ENCODE peak calls at places on chromosomes 12 and 14, in seven cellular contexts. C is neural progenitor cell, P is GM23338, A is PC-9, Q is MM.1S, H is A673, O is DND-41. L is an unnamed sample.

GRCh38 chr12:113232787-113233585 is 11.7 kb downstream of the TPCN1 start:
- DNase-seq in C (peak), P (peak), A (no peak), Q (no peak), H (peak), O (no peak), L (no peak)

GRCh38 chr12:39354955-39355354 is 88.0 kb downstream of the KIF21A start:
- DNase-seq in C (no peak), P (no peak), A (no peak), Q (no peak), H (no peak), O (no peak), L (no peak)

GRCh38 chr14:62645649-62646048 is 399.6 kb downstream of the KCNH5 start:
- DNase-seq in C (no peak), P (no peak), A (no peak), Q (no peak), H (peak), O (no peak), L (peak)

GRCh38 chr14:97408937-97409860 is 612.0 kb downstream of the VRK1 start:
- DNase-seq in C (no peak), P (no peak), A (no peak), Q (peak), H (peak), O (peak), L (no peak)

GRCh38 chr14:91374897-91375747 is 42.5 kb downstream of the CCDC88C start:
- DNase-seq in C (peak), P (peak), A (no peak), Q (peak), H (no peak), O (peak), L (no peak)

GRCh38 chr12:132986885-132987225 is 688 bp downstream of the ZNF26 start:
- DNase-seq in C (peak), P (peak), A (no peak), Q (no peak), H (peak), O (no peak), L (no peak)

GRCh38 chr14:32779845-32780244 is 158.8 kb upstream of the NPAS3 start:
- DNase-seq in C (no peak), P (no peak), A (no peak), Q (no peak), H (no peak), O (no peak), L (no peak)

GRCh38 chr12:48956279-48957140 is 777 bp downstream of the ARF3 start:
- DNase-seq in C (peak), P (peak), A (peak), Q (no peak), H (peak), O (peak), L (peak)

GRCh38 chr14:24075485-24076301 is 4.3 kb downstream of the CPNE6 start:
- DNase-seq in C (no peak), P (no peak), A (no peak), Q (no peak), H (no peak), O (no peak), L (no peak)

GRCh38 chr14:88597038-88597437 is 34.2 kb downstream of the ZC3H14 start:
- DNase-seq in C (no peak), P (no peak), A (no peak), Q (no peak), H (no peak), O (no peak), L (no peak)

GRCh38 chr12:7131502-7131866 is 1.3 kb downstream of the CLSTN3 start:
- DNase-seq in C (peak), P (peak), A (peak), Q (no peak), H (no peak), O (peak), L (no peak)

GRCh38 chr12:4153343-4153892 is 120.1 kb upstream of the CCND2 start:
- DNase-seq in C (no peak), P (no peak), A (no peak), Q (peak), H (no peak), O (peak), L (no peak)

GRCh38 chr12:31890295-31891285 is 68.6 kb upstream of the RESF1 start:
- DNase-seq in C (no peak), P (no peak), A (no peak), Q (peak), H (no peak), O (peak), L (no peak)

GRCh38 chr12:117076410-117077372 is 22.5 kb downstream of the TESC start:
- DNase-seq in C (no peak), P (no peak), A (no peak), Q (no peak), H (peak), O (peak), L (no peak)

DNA sequence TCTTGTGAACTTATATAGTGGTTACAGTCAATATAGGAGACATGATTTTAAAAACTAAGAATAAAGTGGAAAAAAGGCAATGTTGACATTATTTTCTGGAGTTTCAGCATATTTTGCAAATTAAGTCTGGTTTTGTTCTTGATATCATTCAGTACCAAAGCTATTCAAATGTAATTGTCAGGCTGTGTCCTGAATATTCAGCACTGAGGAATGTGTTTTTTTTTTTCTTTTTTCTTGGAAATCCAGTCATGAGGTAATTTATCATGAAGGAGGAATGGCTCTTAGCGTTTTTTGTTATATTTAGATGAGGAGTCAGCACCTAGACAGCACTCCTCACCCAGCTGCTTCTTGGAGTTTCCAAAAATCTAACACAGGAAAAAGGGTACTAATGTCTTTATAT is 225.5 kb downstream of the CCDC91 start:
- DNase-seq in C (no peak), P (peak), A (no peak), Q (no peak), H (no peak), O (no peak), L (no peak)
- TF ChIP-seq EZH2 in C (no peak), P (no peak), A (no peak), Q (no peak), H (no peak), O (no peak), L (no peak)

GRCh38 chr12:114666746-114667668 is 17.0 kb downstream of the TBX3 start:
- DNase-seq in C (peak), P (peak), A (no peak), Q (no peak), H (no peak), O (no peak), L (peak)
- TF ChIP-seq EZH2 in C (peak), P (peak), A (no peak), Q (no peak), H (no peak), O (no peak), L (no peak)

DNA sequence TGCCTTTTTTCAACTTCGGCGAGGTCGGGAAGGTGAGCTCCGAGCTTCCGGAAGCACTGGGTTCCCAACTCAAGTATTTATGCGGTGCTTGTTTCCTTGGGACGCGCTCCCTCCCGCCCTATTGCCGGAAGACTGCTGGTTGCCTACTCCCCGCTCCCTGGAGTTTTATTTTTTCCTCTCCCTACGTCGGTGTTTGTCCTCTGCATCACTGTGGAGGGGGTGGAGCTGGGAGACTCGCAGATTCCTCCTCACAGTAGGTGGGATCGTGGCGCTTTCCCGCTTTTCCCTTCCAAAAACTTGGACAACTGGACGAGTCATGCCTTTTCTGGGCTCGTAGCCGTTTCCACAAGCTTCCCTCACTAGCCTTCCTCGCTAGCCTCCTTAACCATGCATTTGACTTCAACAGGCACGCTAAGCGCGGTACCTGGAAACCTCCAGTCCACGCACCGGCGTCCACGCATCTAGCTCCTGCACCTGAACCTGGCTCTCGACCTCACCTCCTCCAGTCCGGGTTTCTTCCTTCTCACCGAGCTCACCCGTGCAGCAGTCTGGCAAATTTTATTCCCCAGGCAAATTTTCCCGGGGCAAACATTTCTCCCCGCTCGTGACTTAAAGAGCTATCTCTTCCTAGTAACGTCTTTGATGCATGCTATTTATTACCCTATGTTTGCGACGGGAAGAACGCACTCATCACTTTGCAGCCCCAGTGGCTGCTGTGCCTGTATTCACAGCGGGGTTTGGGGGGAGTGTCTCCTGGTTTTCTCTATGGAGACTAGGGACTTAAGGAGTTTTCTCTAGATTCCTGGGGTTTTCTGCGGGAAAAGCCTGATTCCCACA is at the start of gene AVPR1A:
- DNase-seq in C (peak), P (peak), A (no peak), Q (no peak), H (peak), O (no peak), L (no peak)
- TF ChIP-seq EZH2 in C (peak), P (peak), A (no peak), Q (no peak), H (peak), O (no peak), L (no peak)

GRCh38 chr14:84482256-84483071 is 1047.5 kb upstream of the FLRT2 start:
- DNase-seq in C (peak), P (no peak), A (no peak), Q (no peak), H (peak), O (no peak), L (no peak)
- TF ChIP-seq EZH2 in C (no peak), P (no peak), A (no peak), Q (no peak), H (no peak), O (no peak), L (no peak)

GRCh38 chr14:105475269-105475915 is 771 bp downstream of the CRIP2 start:
- DNase-seq in C (peak), P (peak), A (no peak), Q (no peak), H (no peak), O (no peak), L (no peak)

GRCh38 chr14:105477659-105478623 is 3.3 kb downstream of the CRIP2 start:
- DNase-seq in C (peak), P (peak), A (no peak), Q (no peak), H (peak), O (no peak), L (no peak)

GRCh38 chr14:105476937-105477658 is 2.5 kb downstream of the CRIP2 start:
- DNase-seq in C (no peak), P (no peak), A (no peak), Q (no peak), H (no peak), O (no peak), L (no peak)

GRCh38 chr14:105474478-105475268 is at the start of gene CRIP2:
- DNase-seq in C (peak), P (peak), A (peak), Q (no peak), H (peak), O (no peak), L (no peak)

DNA sequence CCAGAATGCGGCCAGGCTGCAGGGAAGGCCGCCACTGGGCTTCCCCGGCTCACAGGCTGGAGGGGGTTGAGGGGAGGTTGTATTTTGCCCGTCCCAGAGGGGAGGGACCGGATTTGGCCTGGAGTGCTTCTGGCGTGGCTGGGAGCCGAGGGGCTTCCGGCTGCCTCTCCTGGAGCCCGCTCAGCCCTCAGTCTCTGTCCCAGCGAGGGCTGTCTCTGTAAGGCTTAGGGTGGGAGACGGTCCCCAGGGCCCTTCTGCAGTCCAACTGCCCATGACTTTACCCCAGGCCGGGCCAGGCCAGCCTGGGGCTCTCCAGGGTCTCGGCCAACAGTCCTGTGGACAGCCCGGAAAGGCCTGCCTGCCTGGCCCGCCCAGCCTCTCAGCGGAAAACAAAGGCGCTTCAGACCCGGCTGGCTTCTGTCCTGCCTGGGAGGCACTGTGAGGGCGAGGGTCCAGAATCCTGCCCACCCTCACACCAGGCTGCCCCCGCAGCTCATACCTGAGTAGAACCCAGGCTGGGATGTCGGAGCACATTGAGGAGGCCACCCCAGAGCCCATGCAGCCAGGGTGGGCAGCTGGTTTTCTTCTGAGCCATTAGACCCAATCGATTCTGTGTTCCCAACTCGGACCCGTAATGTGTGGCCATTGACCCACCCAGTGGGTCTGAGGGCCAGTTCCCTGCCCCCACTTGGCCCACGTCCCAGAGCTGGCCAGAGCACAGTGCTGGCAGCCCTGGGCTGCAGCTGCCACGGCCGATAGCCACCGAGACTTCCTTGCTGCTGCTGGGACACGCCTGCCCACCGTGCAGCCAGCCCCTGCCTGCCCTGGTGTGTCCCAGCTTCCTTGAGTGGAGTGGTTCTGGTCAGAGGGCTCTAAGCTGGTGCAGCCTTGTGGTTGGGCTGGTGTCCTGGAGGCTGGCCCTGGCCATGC is 1.6 kb downstream of the CRIP2 start:
- DNase-seq in C (peak), P (peak), A (no peak), Q (no peak), H (peak), O (no peak), L (no peak)
- TF ChIP-seq EZH2 in C (no peak), P (no peak), A (no peak), Q (no peak), H (no peak), O (no peak), L (no peak)

GRCh38 chr12:131460516-131460915 is 250.4 kb upstream of the SFSWAP start:
- DNase-seq in C (no peak), P (no peak), A (no peak), Q (no peak), H (no peak), O (no peak), L (no peak)

GRCh38 chr12:131459666-131460365 is 251.1 kb upstream of the SFSWAP start:
- DNase-seq in C (no peak), P (no peak), A (no peak), Q (no peak), H (no peak), O (no peak), L (no peak)

GRCh38 chr12:131466306-131466705 is 244.6 kb upstream of the SFSWAP start:
- DNase-seq in C (no peak), P (no peak), A (no peak), Q (no peak), H (no peak), O (no peak), L (no peak)

GRCh38 chr12:131461096-131461495 is 249.8 kb upstream of the SFSWAP start:
- DNase-seq in C (no peak), P (no peak), A (no peak), Q (no peak), H (no peak), O (no peak), L (no peak)

GRCh38 chr12:131463165-131463564 is 247.7 kb upstream of the SFSWAP start:
- DNase-seq in C (no peak), P (no peak), A (no peak), Q (no peak), H (no peak), O (no peak), L (no peak)
- TF ChIP-seq EZH2 in C (no peak), P (no peak), A (no peak), Q (no peak), H (no peak), O (no peak), L (no peak)